ENCODE peak calls at places on chromosome 4, in five cellular contexts. One of them, this sample, is unnamed.

GRCh38 chr4:8195431-8195830 is 3.7 kb upstream of the SH3TC1 start:
- DNase-seq in kidney tubule cell: no peak
- DNase-seq in NCI-H2081: no peak
- DNase-seq in GM12891: no peak
- DNase-seq in cardiac muscle cell: no peak
- DNase-seq in this sample: no peak

GRCh38 chr4:41146716-41147506 is 67.4 kb downstream of the APBB2 start:
- DNase-seq in NCI-H2081: no peak
- DNase-seq in cardiac muscle cell: no peak
- DNase-seq in kidney tubule cell: no peak
- DNase-seq in GM12891: no peak
- DNase-seq in this sample: no peak

GRCh38 chr4:21768349-21769310 is 179.9 kb downstream of the KCNIP4 start:
- DNase-seq in kidney tubule cell: peak
- DNase-seq in NCI-H2081: peak
- DNase-seq in cardiac muscle cell: peak
- DNase-seq in GM12891: no peak
- DNase-seq in this sample: no peak

GRCh38 chr4:23324291-23324690 is 565.6 kb downstream of the PPARGC1A start:
- DNase-seq in kidney tubule cell: peak
- DNase-seq in GM12891: no peak
- DNase-seq in NCI-H2081: no peak
- DNase-seq in cardiac muscle cell: no peak
- DNase-seq in this sample: no peak

GRCh38 chr4:159444668-159445067 is 341.8 kb downstream of the RAPGEF2 start:
- DNase-seq in cardiac muscle cell: no peak
- DNase-seq in NCI-H2081: no peak
- DNase-seq in kidney tubule cell: peak
- DNase-seq in GM12891: no peak
- DNase-seq in this sample: no peak

GRCh38 chr4:119471259-119471658 is 149.3 kb upstream of the FABP2 start:
- DNase-seq in kidney tubule cell: no peak
- DNase-seq in NCI-H2081: no peak
- DNase-seq in cardiac muscle cell: no peak
- DNase-seq in GM12891: no peak
- DNase-seq in this sample: no peak

GRCh38 chr4:22474636-22475310 is 41.1 kb downstream of the ADGRA3 start:
- DNase-seq in cardiac muscle cell: no peak
- DNase-seq in GM12891: no peak
- DNase-seq in kidney tubule cell: peak
- DNase-seq in NCI-H2081: no peak
- DNase-seq in this sample: no peak

GRCh38 chr4:170391066-170391754 is 301.5 kb upstream of the AADAT start:
- DNase-seq in cardiac muscle cell: no peak
- DNase-seq in kidney tubule cell: peak
- DNase-seq in NCI-H2081: no peak
- DNase-seq in GM12891: no peak
- DNase-seq in this sample: no peak

GRCh38 chr4:170386511-170386910 is 296.8 kb upstream of the AADAT start:
- DNase-seq in cardiac muscle cell: no peak
- DNase-seq in NCI-H2081: no peak
- DNase-seq in GM12891: no peak
- DNase-seq in kidney tubule cell: peak
- DNase-seq in this sample: no peak

GRCh38 chr4:37639551-37640293 is 46.5 kb downstream of the RELL1 start:
- DNase-seq in kidney tubule cell: no peak
- DNase-seq in GM12891: no peak
- DNase-seq in cardiac muscle cell: no peak
- DNase-seq in NCI-H2081: peak
- DNase-seq in this sample: no peak